ENCODE peak calls at places on chromosomes 6 and 20, in four cellular contexts. One of them, this sample, is unnamed.

GRCh38 chr20:58102744-58103516 is 125.5 kb downstream of the ANKRD60 start:
- DNase-seq in AG08395: peak
- DNase-seq in ascending aorta: no peak
- DNase-seq in ELF-1: no peak
- DNase-seq in this sample: no peak

GRCh38 chr6:3608159-3608558 is 143.4 kb downstream of the PXDC1 start:
- DNase-seq in ELF-1: no peak
- DNase-seq in AG08395: no peak
- DNase-seq in ascending aorta: peak
- DNase-seq in this sample: no peak

GRCh38 chr20:25294459-25295385 is 46.8 kb downstream of the PYGB start:
- DNase-seq in ELF-1: peak
- DNase-seq in AG08395: peak
- DNase-seq in ascending aorta: no peak
- DNase-seq in this sample: peak

GRCh38 chr6:31004285-31004684 is 6.0 kb upstream of the MUC22 start:
- DNase-seq in AG08395: no peak
- DNase-seq in ascending aorta: no peak
- DNase-seq in ELF-1: no peak
- DNase-seq in this sample: no peak

GRCh38 chr20:49276201-49276894 is 1.5 kb downstream of the ZNFX1 start:
- DNase-seq in AG08395: peak
- DNase-seq in ascending aorta: peak
- DNase-seq in ELF-1: no peak
- DNase-seq in this sample: peak

GRCh38 chr6:159212026-159212425 is 42.8 kb downstream of the FNDC1 start:
- DNase-seq in ascending aorta: no peak
- DNase-seq in ELF-1: no peak
- DNase-seq in AG08395: no peak
- DNase-seq in this sample: no peak

GRCh38 chr20:48092596-48093280 is 307.5 kb upstream of the SULF2 start:
- DNase-seq in AG08395: no peak
- DNase-seq in ELF-1: no peak
- DNase-seq in ascending aorta: no peak
- DNase-seq in this sample: no peak

GRCh38 chr6:126633362-126633761 is 293.4 kb downstream of the CENPW start:
- DNase-seq in AG08395: no peak
- DNase-seq in ELF-1: no peak
- DNase-seq in ascending aorta: no peak
- DNase-seq in this sample: no peak

GRCh38 chr20:7540018-7540417 is 400.2 kb downstream of the HAO1 start:
- DNase-seq in ELF-1: no peak
- DNase-seq in AG08395: no peak
- DNase-seq in ascending aorta: no peak
- DNase-seq in this sample: no peak

GRCh38 chr6:6806793-6807518 is 218.4 kb downstream of the LY86 start:
- DNase-seq in ascending aorta: peak
- DNase-seq in AG08395: no peak
- DNase-seq in ELF-1: no peak
- DNase-seq in this sample: no peak

GRCh38 chr6:87925373-87926060 is 122.1 kb upstream of the SPACA1 start:
- DNase-seq in ELF-1: no peak
- DNase-seq in ascending aorta: no peak
- DNase-seq in AG08395: no peak
- DNase-seq in this sample: no peak

GRCh38 chr6:87832025-87832825 is 130.2 kb upstream of the AKIRIN2 start:
- DNase-seq in ELF-1: no peak
- DNase-seq in ascending aorta: no peak
- DNase-seq in AG08395: peak
- DNase-seq in this sample: peak

GRCh38 chr6:6661684-6662083 is 73.2 kb downstream of the LY86 start:
- DNase-seq in ELF-1: no peak
- DNase-seq in AG08395: peak
- DNase-seq in ascending aorta: peak
- DNase-seq in this sample: peak

GRCh38 chr20:64077876-64078551 is 1.3 kb downstream of the RGS19 start:
- DNase-seq in AG08395: no peak
- DNase-seq in ELF-1: no peak
- DNase-seq in ascending aorta: no peak
- DNase-seq in this sample: no peak

GRCh38 chr6:152299336-152299735 is 337.8 kb downstream of the SYNE1 start:
- DNase-seq in ELF-1: no peak
- DNase-seq in ascending aorta: no peak
- DNase-seq in AG08395: no peak
- DNase-seq in this sample: no peak

GRCh38 chr20:48623176-48623905 is 204.5 kb downstream of the PREX1 start:
- DNase-seq in AG08395: no peak
- DNase-seq in ascending aorta: no peak
- DNase-seq in ELF-1: no peak
- DNase-seq in this sample: no peak

GRCh38 chr6:5053038-5053437 is 32.1 kb upstream of the PPP1R3G start:
- DNase-seq in AG08395: no peak
- DNase-seq in ELF-1: no peak
- DNase-seq in ascending aorta: no peak
- DNase-seq in this sample: no peak

GRCh38 chr6:118511930-118512715 is 36.0 kb upstream of the PLN start:
- DNase-seq in ELF-1: no peak
- DNase-seq in ascending aorta: no peak
- DNase-seq in AG08395: no peak
- DNase-seq in this sample: no peak

GRCh38 chr20:8602389-8603116 is 466.3 kb upstream of the PLCB4 start:
- DNase-seq in ascending aorta: no peak
- DNase-seq in AG08395: no peak
- DNase-seq in ELF-1: no peak
- DNase-seq in this sample: no peak

GRCh38 chr6:90086517-90086916 is 192.2 kb downstream of the GJA10 start:
- DNase-seq in ELF-1: peak
- DNase-seq in AG08395: no peak
- DNase-seq in ascending aorta: no peak
- DNase-seq in this sample: no peak

GRCh38 chr20:57474191-57474590 is 50.7 kb downstream of the CTCFL start:
- DNase-seq in ascending aorta: peak
- DNase-seq in AG08395: no peak
- DNase-seq in ELF-1: no peak
- DNase-seq in this sample: no peak

GRCh38 chr20:35697696-35698297 is 1.4 kb downstream of the NFS1 start:
- DNase-seq in ELF-1: no peak
- DNase-seq in ascending aorta: peak
- DNase-seq in AG08395: peak
- DNase-seq in this sample: no peak

GRCh38 chr6:168373389-168373788 is 53.8 kb upstream of the DACT2 start:
- DNase-seq in AG08395: no peak
- DNase-seq in ELF-1: no peak
- DNase-seq in ascending aorta: no peak
- DNase-seq in this sample: no peak

GRCh38 chr20:60272790-60273189 is 314.6 kb downstream of the CDH26 start:
- DNase-seq in ascending aorta: no peak
- DNase-seq in ELF-1: no peak
- DNase-seq in AG08395: no peak
- DNase-seq in this sample: no peak

GRCh38 chr6:134381926-134382325 is 64.0 kb upstream of the SGK1 start:
- DNase-seq in ELF-1: no peak
- DNase-seq in AG08395: no peak
- DNase-seq in ascending aorta: no peak
- DNase-seq in this sample: no peak

GRCh38 chr6:116737004-116737403 is 28.5 kb downstream of the FAM162B start:
- DNase-seq in AG08395: no peak
- DNase-seq in ascending aorta: no peak
- DNase-seq in ELF-1: no peak
- DNase-seq in this sample: no peak

GRCh38 chr6:131877999-131878789 is 70.4 kb downstream of the ENPP1 start:
- DNase-seq in ascending aorta: no peak
- DNase-seq in AG08395: no peak
- DNase-seq in ELF-1: no peak
- DNase-seq in this sample: no peak

This sample was measured in retina.